ENCODE peak calls at places on chromosomes 3 and 15, in seven cellular contexts. One of them, this sample, is unnamed.

GRCh38 chr3:57062119-57062631 is 1.7 kb downstream of the SPATA12 start:
- DNase-seq in activated CD4-positive, alpha-beta T cell treated with anti-CD3 and anti-CD28 coated beads, Interleukin-2, amount 10 ng/mL, durations not matched to agents 24 days and 14 days: no peak
- DNase-seq in SIG-M5: no peak
- DNase-seq in AG10803: no peak
- DNase-seq in right atrium auricular region: no peak
- DNase-seq in nephron progenitor cell: no peak
- DNase-seq in head of caudate nucleus: no peak
- DNase-seq in this sample: no peak

GRCh38 chr3:43270078-43270477 is 16.3 kb upstream of the SNRK start:
- DNase-seq in SIG-M5: no peak
- DNase-seq in activated CD4-positive, alpha-beta T cell treated with anti-CD3 and anti-CD28 coated beads, Interleukin-2, amount 10 ng/mL, durations not matched to agents 24 days and 14 days: no peak
- DNase-seq in nephron progenitor cell: no peak
- DNase-seq in head of caudate nucleus: no peak
- DNase-seq in AG10803: no peak
- DNase-seq in right atrium auricular region: no peak
- DNase-seq in this sample: no peak

GRCh38 chr3:154177406-154177805 is 56.2 kb downstream of the ARHGEF26 start:
- DNase-seq in activated CD4-positive, alpha-beta T cell treated with anti-CD3 and anti-CD28 coated beads, Interleukin-2, amount 10 ng/mL, durations not matched to agents 24 days and 14 days: no peak
- DNase-seq in right atrium auricular region: no peak
- DNase-seq in head of caudate nucleus: no peak
- DNase-seq in nephron progenitor cell: no peak
- DNase-seq in SIG-M5: no peak
- DNase-seq in AG10803: no peak
- DNase-seq in this sample: no peak

GRCh38 chr15:40006003-40006402 is 33.0 kb downstream of the SRP14 start:
- DNase-seq in head of caudate nucleus: no peak
- DNase-seq in nephron progenitor cell: no peak
- DNase-seq in right atrium auricular region: no peak
- DNase-seq in SIG-M5: no peak
- DNase-seq in AG10803: peak
- DNase-seq in activated CD4-positive, alpha-beta T cell treated with anti-CD3 and anti-CD28 coated beads, Interleukin-2, amount 10 ng/mL, durations not matched to agents 24 days and 14 days: no peak
- DNase-seq in this sample: no peak

GRCh38 chr15:48032911-48033310 is 87.9 kb upstream of the SLC24A5 start:
- DNase-seq in activated CD4-positive, alpha-beta T cell treated with anti-CD3 and anti-CD28 coated beads, Interleukin-2, amount 10 ng/mL, durations not matched to agents 24 days and 14 days: no peak
- DNase-seq in nephron progenitor cell: no peak
- DNase-seq in AG10803: no peak
- DNase-seq in right atrium auricular region: no peak
- DNase-seq in head of caudate nucleus: no peak
- DNase-seq in SIG-M5: no peak
- DNase-seq in this sample: no peak

GRCh38 chr3:37770938-37771918 is 90.5 kb upstream of the CTDSPL start:
- DNase-seq in head of caudate nucleus: no peak
- DNase-seq in AG10803: no peak
- DNase-seq in right atrium auricular region: peak
- DNase-seq in nephron progenitor cell: no peak
- DNase-seq in SIG-M5: no peak
- DNase-seq in activated CD4-positive, alpha-beta T cell treated with anti-CD3 and anti-CD28 coated beads, Interleukin-2, amount 10 ng/mL, durations not matched to agents 24 days and 14 days: no peak
- DNase-seq in this sample: no peak

GRCh38 chr3:63912768-63913588 is 795 bp upstream of the SCAANT1 start:
- DNase-seq in activated CD4-positive, alpha-beta T cell treated with anti-CD3 and anti-CD28 coated beads, Interleukin-2, amount 10 ng/mL, durations not matched to agents 24 days and 14 days: peak
- DNase-seq in nephron progenitor cell: peak
- DNase-seq in SIG-M5: no peak
- DNase-seq in head of caudate nucleus: no peak
- DNase-seq in AG10803: peak
- DNase-seq in right atrium auricular region: peak
- DNase-seq in this sample: peak

GRCh38 chr3:175914785-175915184 is 1055.7 kb downstream of the NAALADL2 start:
- DNase-seq in right atrium auricular region: no peak
- DNase-seq in AG10803: no peak
- DNase-seq in nephron progenitor cell: no peak
- DNase-seq in SIG-M5: no peak
- DNase-seq in activated CD4-positive, alpha-beta T cell treated with anti-CD3 and anti-CD28 coated beads, Interleukin-2, amount 10 ng/mL, durations not matched to agents 24 days and 14 days: no peak
- DNase-seq in head of caudate nucleus: no peak
- DNase-seq in this sample: no peak

GRCh38 chr15:52360229-52361203 is 64.9 kb upstream of the MYO5C start:
- DNase-seq in SIG-M5: no peak
- DNase-seq in activated CD4-positive, alpha-beta T cell treated with anti-CD3 and anti-CD28 coated beads, Interleukin-2, amount 10 ng/mL, durations not matched to agents 24 days and 14 days: no peak
- DNase-seq in nephron progenitor cell: no peak
- DNase-seq in AG10803: no peak
- DNase-seq in right atrium auricular region: no peak
- DNase-seq in head of caudate nucleus: no peak
- DNase-seq in this sample: no peak

GRCh38 chr3:59502806-59503205 is 453.0 kb upstream of the CFAP20DC start:
- DNase-seq in activated CD4-positive, alpha-beta T cell treated with anti-CD3 and anti-CD28 coated beads, Interleukin-2, amount 10 ng/mL, durations not matched to agents 24 days and 14 days: peak
- DNase-seq in SIG-M5: no peak
- DNase-seq in head of caudate nucleus: no peak
- DNase-seq in right atrium auricular region: no peak
- DNase-seq in nephron progenitor cell: no peak
- DNase-seq in AG10803: peak
- DNase-seq in this sample: no peak

GRCh38 chr3:102514241-102514640 is 79.4 kb downstream of the ZPLD1 start:
- DNase-seq in activated CD4-positive, alpha-beta T cell treated with anti-CD3 and anti-CD28 coated beads, Interleukin-2, amount 10 ng/mL, durations not matched to agents 24 days and 14 days: no peak
- DNase-seq in right atrium auricular region: no peak
- DNase-seq in head of caudate nucleus: no peak
- DNase-seq in SIG-M5: no peak
- DNase-seq in AG10803: no peak
- DNase-seq in nephron progenitor cell: no peak
- DNase-seq in this sample: no peak

GRCh38 chr15:40769310-40770146 is at the start of gene C15orf62:
- DNase-seq in right atrium auricular region: no peak
- DNase-seq in AG10803: no peak
- DNase-seq in SIG-M5: no peak
- DNase-seq in activated CD4-positive, alpha-beta T cell treated with anti-CD3 and anti-CD28 coated beads, Interleukin-2, amount 10 ng/mL, durations not matched to agents 24 days and 14 days: peak
- DNase-seq in nephron progenitor cell: no peak
- DNase-seq in head of caudate nucleus: no peak
- DNase-seq in this sample: no peak

GRCh38 chr3:133868758-133869429 is 26.8 kb downstream of the RAB6B start:
- DNase-seq in right atrium auricular region: no peak
- DNase-seq in head of caudate nucleus: no peak
- DNase-seq in AG10803: no peak
- DNase-seq in activated CD4-positive, alpha-beta T cell treated with anti-CD3 and anti-CD28 coated beads, Interleukin-2, amount 10 ng/mL, durations not matched to agents 24 days and 14 days: no peak
- DNase-seq in nephron progenitor cell: no peak
- DNase-seq in SIG-M5: no peak
- DNase-seq in this sample: no peak

GRCh38 chr3:13452490-13453335 is 27.4 kb upstream of the HDAC11 start:
- DNase-seq in SIG-M5: no peak
- DNase-seq in head of caudate nucleus: peak
- DNase-seq in right atrium auricular region: no peak
- DNase-seq in activated CD4-positive, alpha-beta T cell treated with anti-CD3 and anti-CD28 coated beads, Interleukin-2, amount 10 ng/mL, durations not matched to agents 24 days and 14 days: peak
- DNase-seq in nephron progenitor cell: no peak
- DNase-seq in AG10803: peak
- DNase-seq in this sample: peak

GRCh38 chr3:99668044-99668443 is 29.6 kb downstream of the COL8A1 start:
- DNase-seq in activated CD4-positive, alpha-beta T cell treated with anti-CD3 and anti-CD28 coated beads, Interleukin-2, amount 10 ng/mL, durations not matched to agents 24 days and 14 days: no peak
- DNase-seq in nephron progenitor cell: no peak
- DNase-seq in right atrium auricular region: no peak
- DNase-seq in SIG-M5: no peak
- DNase-seq in AG10803: no peak
- DNase-seq in head of caudate nucleus: no peak
- DNase-seq in this sample: no peak

GRCh38 chr15:55993804-55994539 is 560 bp upstream of the NEDD4 start:
- DNase-seq in right atrium auricular region: peak
- DNase-seq in nephron progenitor cell: no peak
- DNase-seq in SIG-M5: no peak
- DNase-seq in AG10803: peak
- DNase-seq in activated CD4-positive, alpha-beta T cell treated with anti-CD3 and anti-CD28 coated beads, Interleukin-2, amount 10 ng/mL, durations not matched to agents 24 days and 14 days: no peak
- DNase-seq in head of caudate nucleus: peak
- DNase-seq in this sample: no peak

GRCh38 chr3:148861277-148861869 is 3.7 kb upstream of the CPA3 start:
- DNase-seq in SIG-M5: no peak
- DNase-seq in nephron progenitor cell: no peak
- DNase-seq in activated CD4-positive, alpha-beta T cell treated with anti-CD3 and anti-CD28 coated beads, Interleukin-2, amount 10 ng/mL, durations not matched to agents 24 days and 14 days: no peak
- DNase-seq in right atrium auricular region: no peak
- DNase-seq in head of caudate nucleus: no peak
- DNase-seq in AG10803: peak
- DNase-seq in this sample: no peak

GRCh38 chr3:187750041-187750512 is 4.8 kb upstream of the BCL6 start:
- DNase-seq in right atrium auricular region: no peak
- DNase-seq in head of caudate nucleus: no peak
- DNase-seq in nephron progenitor cell: peak
- DNase-seq in AG10803: no peak
- DNase-seq in SIG-M5: no peak
- DNase-seq in activated CD4-positive, alpha-beta T cell treated with anti-CD3 and anti-CD28 coated beads, Interleukin-2, amount 10 ng/mL, durations not matched to agents 24 days and 14 days: peak
- DNase-seq in this sample: peak

GRCh38 chr3:51704511-51704950 is 2.3 kb upstream of the GRM2 start:
- DNase-seq in AG10803: no peak
- DNase-seq in nephron progenitor cell: no peak
- DNase-seq in right atrium auricular region: no peak
- DNase-seq in SIG-M5: no peak
- DNase-seq in head of caudate nucleus: peak
- DNase-seq in activated CD4-positive, alpha-beta T cell treated with anti-CD3 and anti-CD28 coated beads, Interleukin-2, amount 10 ng/mL, durations not matched to agents 24 days and 14 days: no peak
- DNase-seq in this sample: peak

GRCh38 chr3:63878394-63879089 is 14.9 kb downstream of the ATXN7 start:
- DNase-seq in AG10803: no peak
- DNase-seq in activated CD4-positive, alpha-beta T cell treated with anti-CD3 and anti-CD28 coated beads, Interleukin-2, amount 10 ng/mL, durations not matched to agents 24 days and 14 days: no peak
- DNase-seq in SIG-M5: no peak
- DNase-seq in head of caudate nucleus: no peak
- DNase-seq in right atrium auricular region: no peak
- DNase-seq in nephron progenitor cell: no peak
- DNase-seq in this sample: peak

GRCh38 chr15:64651573-64652260 is 123.7 kb downstream of the RBPMS2 start:
- DNase-seq in nephron progenitor cell: no peak
- DNase-seq in activated CD4-positive, alpha-beta T cell treated with anti-CD3 and anti-CD28 coated beads, Interleukin-2, amount 10 ng/mL, durations not matched to agents 24 days and 14 days: peak
- DNase-seq in AG10803: no peak
- DNase-seq in SIG-M5: no peak
- DNase-seq in head of caudate nucleus: no peak
- DNase-seq in right atrium auricular region: no peak
- DNase-seq in this sample: peak

GRCh38 chr15:60407406-60407805 is 9.6 kb upstream of the ANXA2 start:
- DNase-seq in AG10803: peak
- DNase-seq in nephron progenitor cell: no peak
- DNase-seq in SIG-M5: no peak
- DNase-seq in right atrium auricular region: no peak
- DNase-seq in head of caudate nucleus: no peak
- DNase-seq in activated CD4-positive, alpha-beta T cell treated with anti-CD3 and anti-CD28 coated beads, Interleukin-2, amount 10 ng/mL, durations not matched to agents 24 days and 14 days: no peak
- DNase-seq in this sample: no peak

GRCh38 chr3:125231895-125232294 is 19.3 kb upstream of the SLC12A8 start:
- DNase-seq in head of caudate nucleus: no peak
- DNase-seq in right atrium auricular region: no peak
- DNase-seq in AG10803: peak
- DNase-seq in activated CD4-positive, alpha-beta T cell treated with anti-CD3 and anti-CD28 coated beads, Interleukin-2, amount 10 ng/mL, durations not matched to agents 24 days and 14 days: no peak
- DNase-seq in nephron progenitor cell: no peak
- DNase-seq in SIG-M5: no peak
- DNase-seq in this sample: no peak

GRCh38 chr3:175149675-175150074 is 290.5 kb downstream of the NAALADL2 start:
- DNase-seq in right atrium auricular region: no peak
- DNase-seq in nephron progenitor cell: no peak
- DNase-seq in SIG-M5: no peak
- DNase-seq in activated CD4-positive, alpha-beta T cell treated with anti-CD3 and anti-CD28 coated beads, Interleukin-2, amount 10 ng/mL, durations not matched to agents 24 days and 14 days: no peak
- DNase-seq in head of caudate nucleus: no peak
- DNase-seq in AG10803: no peak
- DNase-seq in this sample: peak

GRCh38 chr3:158808697-158809096 is 6.8 kb downstream of the MFSD1 start:
- DNase-seq in right atrium auricular region: no peak
- DNase-seq in activated CD4-positive, alpha-beta T cell treated with anti-CD3 and anti-CD28 coated beads, Interleukin-2, amount 10 ng/mL, durations not matched to agents 24 days and 14 days: no peak
- DNase-seq in SIG-M5: peak
- DNase-seq in nephron progenitor cell: no peak
- DNase-seq in AG10803: peak
- DNase-seq in head of caudate nucleus: no peak
- DNase-seq in this sample: no peak

GRCh38 chr3:171457263-171458055 is 2.7 kb downstream of the TNIK start:
- DNase-seq in nephron progenitor cell: peak
- DNase-seq in right atrium auricular region: no peak
- DNase-seq in head of caudate nucleus: peak
- DNase-seq in AG10803: no peak
- DNase-seq in activated CD4-positive, alpha-beta T cell treated with anti-CD3 and anti-CD28 coated beads, Interleukin-2, amount 10 ng/mL, durations not matched to agents 24 days and 14 days: peak
- DNase-seq in SIG-M5: no peak
- DNase-seq in this sample: no peak

GRCh38 chr3:79968418-79968817 is 200.6 kb upstream of the ROBO1 start:
- DNase-seq in AG10803: no peak
- DNase-seq in right atrium auricular region: no peak
- DNase-seq in nephron progenitor cell: no peak
- DNase-seq in head of caudate nucleus: no peak
- DNase-seq in activated CD4-positive, alpha-beta T cell treated with anti-CD3 and anti-CD28 coated beads, Interleukin-2, amount 10 ng/mL, durations not matched to agents 24 days and 14 days: no peak
- DNase-seq in SIG-M5: peak
- DNase-seq in this sample: no peak

GRCh38 chr3:110946810-110947209 is 124.8 kb upstream of the NECTIN3 start:
- DNase-seq in SIG-M5: no peak
- DNase-seq in AG10803: no peak
- DNase-seq in head of caudate nucleus: no peak
- DNase-seq in right atrium auricular region: no peak
- DNase-seq in nephron progenitor cell: no peak
- DNase-seq in activated CD4-positive, alpha-beta T cell treated with anti-CD3 and anti-CD28 coated beads, Interleukin-2, amount 10 ng/mL, durations not matched to agents 24 days and 14 days: no peak
- DNase-seq in this sample: no peak

GRCh38 chr3:133137042-133137393 is 98.8 kb downstream of the TMEM108 start:
- DNase-seq in right atrium auricular region: no peak
- DNase-seq in nephron progenitor cell: no peak
- DNase-seq in activated CD4-positive, alpha-beta T cell treated with anti-CD3 and anti-CD28 coated beads, Interleukin-2, amount 10 ng/mL, durations not matched to agents 24 days and 14 days: no peak
- DNase-seq in head of caudate nucleus: no peak
- DNase-seq in SIG-M5: no peak
- DNase-seq in AG10803: no peak
- DNase-seq in this sample: no peak

GRCh38 chr15:67082007-67082536 is 16.7 kb downstream of the SMAD3 start:
- DNase-seq in head of caudate nucleus: no peak
- DNase-seq in right atrium auricular region: no peak
- DNase-seq in AG10803: no peak
- DNase-seq in SIG-M5: no peak
- DNase-seq in activated CD4-positive, alpha-beta T cell treated with anti-CD3 and anti-CD28 coated beads, Interleukin-2, amount 10 ng/mL, durations not matched to agents 24 days and 14 days: peak
- DNase-seq in nephron progenitor cell: no peak
- DNase-seq in this sample: no peak

GRCh38 chr15:77474987-77475385 is 54.3 kb downstream of the HMG20A start:
- DNase-seq in nephron progenitor cell: no peak
- DNase-seq in activated CD4-positive, alpha-beta T cell treated with anti-CD3 and anti-CD28 coated beads, Interleukin-2, amount 10 ng/mL, durations not matched to agents 24 days and 14 days: no peak
- DNase-seq in right atrium auricular region: no peak
- DNase-seq in AG10803: no peak
- DNase-seq in SIG-M5: no peak
- DNase-seq in head of caudate nucleus: no peak
- DNase-seq in this sample: no peak